ENCODE peak calls at places on chromosomes 7 and 10, in seven cellular contexts. R is mesendoderm, F is neuronal stem cell, W is IMR-90, O is H9, U is mesenchymal stem cell, C is H1. L is an unnamed sample. For H3K27me3, the result is how much of the 10 kb centered on the place peaks cover.

GRCh38 chr10:121165276-121165675 is 314.1 kb downstream of the WDR11 start:
- DNase-seq in R (peak), F (no peak), W (no peak), O (no peak), U (peak), C (no peak), L (no peak)

GRCh38 chr10:103558916-103559315 is 65.4 kb downstream of the NEURL1 start:
- DNase-seq in R (no peak), F (no peak), W (no peak), O (no peak), U (no peak), C (no peak), L (no peak)

GRCh38 chr7:100983451-100984187 is 14.3 kb downstream of the MUC12 start:
- DNase-seq in R (no peak), F (no peak), W (peak), O (no peak), U (peak), C (no peak), L (peak)

GRCh38 chr7:101302641-101303101 is 18.9 kb downstream of the IFT22 start:
- DNase-seq in R (peak), F (no peak), W (no peak), O (peak), U (no peak), C (peak), L (no peak)

GRCh38 chr7:131231381-131232220 is 96.1 kb upstream of the MKLN1 start:
- DNase-seq in R (peak), F (no peak), W (peak), O (no peak), U (peak), C (no peak), L (no peak)

GRCh38 chr10:86367339-86367951 is 850 bp upstream of the GRID1 start:
- DNase-seq in R (no peak), F (no peak), W (no peak), O (peak), U (peak), C (peak), L (no peak)

GRCh38 chr10:88066876-88067275 is 203.5 kb downstream of the PTEN start:
- DNase-seq in R (no peak), F (no peak), W (no peak), O (no peak), U (no peak), C (no peak), L (peak)

GRCh38 chr10:101018600-101019439 is 12.1 kb downstream of the PDZD7 start:
- DNase-seq in R (peak), F (no peak), W (peak), O (peak), U (peak), C (peak), L (peak)

GRCh38 chr7:149771199-149771636 is 2.2 kb downstream of the ZNF467 start:
- DNase-seq in R (no peak), F (no peak), W (no peak), O (no peak), U (no peak), C (no peak), L (no peak)

GRCh38 chr10:8035641-8036520 is 18.6 kb upstream of the GATA3 start:
- DNase-seq in R (peak), F (peak), W (no peak), O (no peak), U (no peak), C (peak), L (no peak)

GRCh38 chr7:1920266-1920681 is 250.2 kb downstream of the ELFN1 start:
- DNase-seq in R (no peak), F (no peak), W (no peak), O (no peak), U (no peak), C (no peak), L (no peak)

GRCh38 chr10:62076872-62077271 is 175.4 kb downstream of the ARID5B start:
- DNase-seq in R (peak), F (no peak), W (peak), O (no peak), U (peak), C (no peak), L (peak)

GRCh38 chr10:11294831-11295230 is 277.2 kb downstream of the CELF2 start:
- DNase-seq in R (no peak), F (no peak), W (no peak), O (no peak), U (no peak), C (no peak), L (no peak)

GRCh38 chr10:87608756-87609155 is 50.9 kb upstream of the PAPSS2 start:
- DNase-seq in R (peak), F (no peak), W (no peak), O (no peak), U (no peak), C (no peak), L (peak)

GRCh38 chr10:103985726-103986125 is 18.8 kb downstream of the SLK start:
- DNase-seq in R (no peak), F (no peak), W (peak), O (no peak), U (peak), C (no peak), L (no peak)

GRCh38 chr7:50479743-50480517 is 29.8 kb upstream of the FIGNL1 start:
- DNase-seq in R (no peak), F (no peak), W (no peak), O (no peak), U (no peak), C (no peak), L (no peak)

GRCh38 chr7:83588602-83589240 is 60.2 kb downstream of the SEMA3E start:
- DNase-seq in R (no peak), F (no peak), W (no peak), O (no peak), U (no peak), C (no peak), L (no peak)

GRCh38 chr7:44162179-44162578 is 21.0 kb upstream of the MYL7 start:
- DNase-seq in R (no peak), F (no peak), W (no peak), O (no peak), U (no peak), C (no peak), L (peak)

GRCh38 chr10:51369903-51370302 is 295.6 kb downstream of the PRKG1 start:
- DNase-seq in R (no peak), F (no peak), W (peak), O (no peak), U (peak), C (no peak), L (no peak)

GRCh38 chr7:29607889-29608288 is 44.3 kb downstream of the PRR15 start:
- DNase-seq in R (peak), F (no peak), W (no peak), O (no peak), U (peak), C (no peak), L (peak)

GRCh38 chr7:17665029-17665428 is 275.3 kb downstream of the SNX13 start:
- DNase-seq in R (no peak), F (no peak), W (no peak), O (no peak), U (no peak), C (no peak), L (no peak)

GRCh38 chr7:99648843-99649242 is 31.0 kb downstream of the CYP3A5 start:
- DNase-seq in R (no peak), F (no peak), W (no peak), O (no peak), U (no peak), C (no peak), L (no peak)
- H3K4ac ChIP-seq in R (no peak), F (no peak), W (no peak), O (no peak), U (no peak), C (no peak), L (no peak)

GRCh38 chr7:125654076-125654475 is 724.5 kb upstream of the POT1 start:
- DNase-seq in R (no peak), F (no peak), W (no peak), O (no peak), U (no peak), C (no peak), L (no peak)
- H2AK5ac ChIP-seq in R (no peak), F (no peak), W (no peak), O (no peak), U (no peak), C (no peak), L (no peak)

GRCh38 chr7:154759989-154760388 is 242.9 kb downstream of the PAXIP1 start:
- DNase-seq in R (no peak), F (no peak), W (no peak), O (no peak), U (no peak), C (no peak), L (no peak)
- H3K27me3 ChIP-seq in R (under half), F (under half), W (under half), O (under half), U (under half), C (under half), L (under half)

DNA sequence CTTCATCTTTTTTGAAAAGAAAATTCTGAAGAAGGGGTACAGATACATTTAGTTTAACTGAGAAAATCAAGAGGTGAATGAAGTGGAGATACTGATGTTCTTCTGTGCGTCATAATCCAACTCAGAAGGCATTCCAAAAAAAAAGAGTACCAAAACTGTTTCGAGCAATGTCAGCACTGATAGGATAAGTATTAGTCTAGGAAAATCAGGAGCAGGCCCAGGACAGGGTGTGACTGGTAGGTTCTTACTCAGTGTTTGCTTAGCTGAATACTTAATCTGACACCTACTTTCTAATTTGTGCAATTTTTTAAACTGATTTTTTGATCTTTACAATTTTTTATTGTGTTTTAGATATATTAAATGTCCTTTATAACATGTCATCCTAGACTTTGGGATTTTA is 4.3 kb downstream of the BZW2 start:
- DNase-seq in R (no peak), F (no peak), W (no peak), O (no peak), U (no peak), C (no peak), L (no peak)
- H3K4ac ChIP-seq in R (no peak), F (no peak), W (no peak), O (no peak), U (no peak), C (no peak), L (no peak)

GRCh38 chr7:77549103-77549870 is 12.2 kb downstream of the PTPN12 start:
- DNase-seq in R (no peak), F (no peak), W (no peak), O (no peak), U (no peak), C (no peak), L (no peak)
- H2AK5ac ChIP-seq in R (no peak), F (no peak), W (no peak), O (no peak), U (no peak), C (no peak), L (no peak)

DNA sequence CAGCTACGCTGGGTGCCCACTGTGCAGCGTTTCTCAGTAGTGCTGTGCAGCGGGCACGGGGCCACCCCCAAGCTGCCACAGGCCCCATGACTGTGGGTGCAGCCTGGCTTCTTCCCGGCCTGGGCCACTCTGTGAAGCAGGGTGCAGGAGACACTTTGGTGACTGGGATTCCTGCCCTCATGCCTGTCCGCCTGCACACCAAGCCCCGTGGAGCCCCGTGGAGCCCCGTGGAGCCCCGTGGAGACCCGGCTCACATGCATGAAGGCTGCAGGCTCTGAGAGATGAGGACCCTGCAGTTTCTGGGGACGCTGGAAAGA is 3.9 kb upstream of the SHH start:
- DNase-seq in R (no peak), F (no peak), W (no peak), O (no peak), U (no peak), C (no peak), L (no peak)
- H3K27me3 ChIP-seq in R (under half), F (under half), W (under half), O (under half), U (half or more), C (under half), L (under half)